ENCODE peak calls at places on chromosome 9, in nine cellular contexts. One of them, this sample, is unnamed.

GRCh38 chr9:88218721-88219120 is 80.4 kb upstream of the SPATA31C2 start:
- DNase-seq in HCT116: no peak
- DNase-seq in GM12891: no peak
- DNase-seq in lower leg skin: no peak
- DNase-seq in erythroblast: no peak
- DNase-seq in sigmoid colon: no peak
- DNase-seq in A549: no peak
- DNase-seq in transverse colon: no peak
- DNase-seq in IMR-90: peak
- DNase-seq in this sample: no peak

GRCh38 chr9:129240581-129241211 is 62.6 kb upstream of the IER5L start:
- DNase-seq in HCT116: no peak
- DNase-seq in GM12891: no peak
- DNase-seq in lower leg skin: no peak
- DNase-seq in erythroblast: no peak
- DNase-seq in sigmoid colon: no peak
- DNase-seq in A549: no peak
- DNase-seq in transverse colon: no peak
- DNase-seq in IMR-90: no peak
- DNase-seq in this sample: no peak

GRCh38 chr9:76605271-76605670 is 146.3 kb downstream of the GCNT1 start:
- DNase-seq in HCT116: no peak
- DNase-seq in GM12891: no peak
- DNase-seq in lower leg skin: no peak
- DNase-seq in erythroblast: no peak
- DNase-seq in sigmoid colon: no peak
- DNase-seq in A549: no peak
- DNase-seq in transverse colon: no peak
- DNase-seq in IMR-90: no peak
- DNase-seq in this sample: no peak

GRCh38 chr9:111356567-111357244 is 26.7 kb upstream of the OR2K2 start:
- DNase-seq in HCT116: peak
- DNase-seq in GM12891: no peak
- DNase-seq in lower leg skin: no peak
- DNase-seq in erythroblast: no peak
- DNase-seq in sigmoid colon: peak
- DNase-seq in A549: peak
- DNase-seq in transverse colon: no peak
- DNase-seq in IMR-90: peak
- DNase-seq in this sample: peak

GRCh38 chr9:8778356-8778755 is 978.8 kb upstream of the DMAC1 start:
- DNase-seq in HCT116: no peak
- DNase-seq in GM12891: no peak
- DNase-seq in lower leg skin: no peak
- DNase-seq in erythroblast: no peak
- DNase-seq in sigmoid colon: no peak
- DNase-seq in A549: no peak
- DNase-seq in transverse colon: no peak
- DNase-seq in IMR-90: no peak
- DNase-seq in this sample: no peak

GRCh38 chr9:114369567-114370240 is 18.1 kb downstream of the AKNA start:
- DNase-seq in HCT116: no peak
- DNase-seq in GM12891: no peak
- DNase-seq in lower leg skin: no peak
- DNase-seq in erythroblast: no peak
- DNase-seq in sigmoid colon: no peak
- DNase-seq in A549: no peak
- DNase-seq in transverse colon: no peak
- DNase-seq in IMR-90: no peak
- DNase-seq in this sample: no peak

GRCh38 chr9:130144703-130145102 is 27.5 kb upstream of the NCS1 start:
- DNase-seq in HCT116: no peak
- DNase-seq in GM12891: no peak
- DNase-seq in lower leg skin: no peak
- DNase-seq in erythroblast: no peak
- DNase-seq in sigmoid colon: no peak
- DNase-seq in A549: no peak
- DNase-seq in transverse colon: no peak
- DNase-seq in IMR-90: no peak
- DNase-seq in this sample: no peak

GRCh38 chr9:10613413-10613812 is 611 bp upstream of the PTPRD start:
- DNase-seq in HCT116: no peak
- DNase-seq in GM12891: no peak
- DNase-seq in lower leg skin: no peak
- DNase-seq in erythroblast: no peak
- DNase-seq in sigmoid colon: no peak
- DNase-seq in A549: no peak
- DNase-seq in transverse colon: no peak
- DNase-seq in IMR-90: no peak
- DNase-seq in this sample: no peak

GRCh38 chr9:120348951-120349429 is 231.0 kb downstream of the CDK5RAP2 start:
- DNase-seq in HCT116: peak
- DNase-seq in GM12891: peak
- DNase-seq in lower leg skin: no peak
- DNase-seq in erythroblast: peak
- DNase-seq in sigmoid colon: no peak
- DNase-seq in A549: peak
- DNase-seq in transverse colon: no peak
- DNase-seq in IMR-90: peak
- DNase-seq in this sample: peak

GRCh38 chr9:77910216-77910615 is 121.4 kb downstream of the GNAQ start:
- DNase-seq in HCT116: no peak
- DNase-seq in GM12891: no peak
- DNase-seq in lower leg skin: no peak
- DNase-seq in erythroblast: peak
- DNase-seq in sigmoid colon: no peak
- DNase-seq in A549: no peak
- DNase-seq in transverse colon: no peak
- DNase-seq in IMR-90: no peak
- DNase-seq in this sample: peak

GRCh38 chr9:124340219-124341069 is 74.8 kb downstream of the PSMB7 start:
- DNase-seq in HCT116: no peak
- DNase-seq in GM12891: no peak
- DNase-seq in lower leg skin: no peak
- DNase-seq in erythroblast: no peak
- DNase-seq in sigmoid colon: no peak
- DNase-seq in A549: no peak
- DNase-seq in transverse colon: no peak
- DNase-seq in IMR-90: no peak
- DNase-seq in this sample: no peak

GRCh38 chr9:114430443-114430842 is 42.7 kb upstream of the AKNA start:
- DNase-seq in HCT116: no peak
- DNase-seq in GM12891: no peak
- DNase-seq in lower leg skin: peak
- DNase-seq in erythroblast: no peak
- DNase-seq in sigmoid colon: peak
- DNase-seq in A549: no peak
- DNase-seq in transverse colon: no peak
- DNase-seq in IMR-90: no peak
- DNase-seq in this sample: no peak

GRCh38 chr9:120616961-120617636 is 37.1 kb upstream of the CDK5RAP2 start:
- DNase-seq in HCT116: no peak
- DNase-seq in GM12891: no peak
- DNase-seq in lower leg skin: no peak
- DNase-seq in erythroblast: no peak
- DNase-seq in sigmoid colon: no peak
- DNase-seq in A549: no peak
- DNase-seq in transverse colon: no peak
- DNase-seq in IMR-90: peak
- DNase-seq in this sample: no peak

GRCh38 chr9:112898872-112899281 is 8.2 kb upstream of the SLC46A2 start:
- DNase-seq in HCT116: no peak
- DNase-seq in GM12891: no peak
- DNase-seq in lower leg skin: no peak
- DNase-seq in erythroblast: no peak
- DNase-seq in sigmoid colon: no peak
- DNase-seq in A549: no peak
- DNase-seq in transverse colon: no peak
- DNase-seq in IMR-90: no peak
- DNase-seq in this sample: no peak

GRCh38 chr9:120668399-120668798 is 45.9 kb downstream of the MEGF9 start:
- DNase-seq in HCT116: no peak
- DNase-seq in GM12891: no peak
- DNase-seq in lower leg skin: no peak
- DNase-seq in erythroblast: no peak
- DNase-seq in sigmoid colon: no peak
- DNase-seq in A549: no peak
- DNase-seq in transverse colon: no peak
- DNase-seq in IMR-90: no peak
- DNase-seq in this sample: peak

GRCh38 chr9:111349766-111350165 is 19.7 kb upstream of the OR2K2 start:
- DNase-seq in HCT116: no peak
- DNase-seq in GM12891: no peak
- DNase-seq in lower leg skin: no peak
- DNase-seq in erythroblast: no peak
- DNase-seq in sigmoid colon: no peak
- DNase-seq in A549: no peak
- DNase-seq in transverse colon: no peak
- DNase-seq in IMR-90: no peak
- DNase-seq in this sample: no peak

GRCh38 chr9:131405429-131405828 is 11.5 kb downstream of the PRRC2B start:
- DNase-seq in HCT116: no peak
- DNase-seq in GM12891: no peak
- DNase-seq in lower leg skin: no peak
- DNase-seq in erythroblast: no peak
- DNase-seq in sigmoid colon: no peak
- DNase-seq in A549: no peak
- DNase-seq in transverse colon: no peak
- DNase-seq in IMR-90: peak
- DNase-seq in this sample: no peak

GRCh38 chr9:104808030-104808614 is 44.2 kb downstream of the NIPSNAP3B start:
- DNase-seq in HCT116: no peak
- DNase-seq in GM12891: no peak
- DNase-seq in lower leg skin: no peak
- DNase-seq in erythroblast: peak
- DNase-seq in sigmoid colon: no peak
- DNase-seq in A549: no peak
- DNase-seq in transverse colon: no peak
- DNase-seq in IMR-90: peak
- DNase-seq in this sample: peak

GRCh38 chr9:89408628-89409101 is 89.2 kb downstream of the SEMA4D start:
- DNase-seq in HCT116: no peak
- DNase-seq in GM12891: no peak
- DNase-seq in lower leg skin: no peak
- DNase-seq in erythroblast: no peak
- DNase-seq in sigmoid colon: peak
- DNase-seq in A549: no peak
- DNase-seq in transverse colon: peak
- DNase-seq in IMR-90: no peak
- DNase-seq in this sample: no peak

GRCh38 chr9:89407070-89407469 is 88.8 kb downstream of the SECISBP2 start:
- DNase-seq in HCT116: no peak
- DNase-seq in GM12891: no peak
- DNase-seq in lower leg skin: no peak
- DNase-seq in erythroblast: no peak
- DNase-seq in sigmoid colon: no peak
- DNase-seq in A549: no peak
- DNase-seq in transverse colon: no peak
- DNase-seq in IMR-90: no peak
- DNase-seq in this sample: no peak

GRCh38 chr9:89404074-89404473 is 85.8 kb downstream of the SECISBP2 start:
- DNase-seq in HCT116: no peak
- DNase-seq in GM12891: no peak
- DNase-seq in lower leg skin: no peak
- DNase-seq in erythroblast: no peak
- DNase-seq in sigmoid colon: no peak
- DNase-seq in A549: no peak
- DNase-seq in transverse colon: no peak
- DNase-seq in IMR-90: no peak
- DNase-seq in this sample: no peak

GRCh38 chr9:89402695-89403427 is 84.6 kb downstream of the SECISBP2 start:
- DNase-seq in HCT116: no peak
- DNase-seq in GM12891: no peak
- DNase-seq in lower leg skin: no peak
- DNase-seq in erythroblast: no peak
- DNase-seq in sigmoid colon: no peak
- DNase-seq in A549: no peak
- DNase-seq in transverse colon: no peak
- DNase-seq in IMR-90: no peak
- DNase-seq in this sample: peak

GRCh38 chr9:89405832-89406231 is 87.5 kb downstream of the SECISBP2 start:
- DNase-seq in HCT116: no peak
- DNase-seq in GM12891: peak
- DNase-seq in lower leg skin: no peak
- DNase-seq in erythroblast: no peak
- DNase-seq in sigmoid colon: no peak
- DNase-seq in A549: no peak
- DNase-seq in transverse colon: peak
- DNase-seq in IMR-90: no peak
- DNase-seq in this sample: peak
- TF ChIP-seq POLR2A in HCT116: no peak
- TF ChIP-seq POLR2A in GM12891: no peak
- TF ChIP-seq POLR2A in lower leg skin: no peak
- TF ChIP-seq POLR2A in erythroblast: no peak
- TF ChIP-seq POLR2A in sigmoid colon: no peak
- TF ChIP-seq POLR2A in A549: no peak
- TF ChIP-seq POLR2A in transverse colon: no peak
- TF ChIP-seq POLR2A in IMR-90: no peak
- TF ChIP-seq POLR2A in this sample: no peak

GRCh38 chr9:5628530-5629311 is at the start of gene RIC1:
- DNase-seq in HCT116: peak
- DNase-seq in GM12891: peak
- DNase-seq in lower leg skin: peak
- DNase-seq in erythroblast: peak
- DNase-seq in sigmoid colon: peak
- DNase-seq in A549: peak
- DNase-seq in transverse colon: peak
- DNase-seq in IMR-90: peak
- DNase-seq in this sample: peak
- TF ChIP-seq POLR2A in HCT116: peak
- TF ChIP-seq POLR2A in GM12891: peak
- TF ChIP-seq POLR2A in lower leg skin: no peak
- TF ChIP-seq POLR2A in erythroblast: peak
- TF ChIP-seq POLR2A in sigmoid colon: peak
- TF ChIP-seq POLR2A in A549: peak
- TF ChIP-seq POLR2A in transverse colon: peak
- TF ChIP-seq POLR2A in IMR-90: peak
- TF ChIP-seq POLR2A in this sample: peak

GRCh38 chr9:16809912-16810610 is 60.4 kb downstream of the BNC2 start:
- DNase-seq in HCT116: no peak
- DNase-seq in GM12891: no peak
- DNase-seq in lower leg skin: no peak
- DNase-seq in erythroblast: no peak
- DNase-seq in sigmoid colon: no peak
- DNase-seq in A549: no peak
- DNase-seq in transverse colon: no peak
- DNase-seq in IMR-90: no peak
- DNase-seq in this sample: no peak
- TF ChIP-seq POLR2A in HCT116: no peak
- TF ChIP-seq POLR2A in GM12891: no peak
- TF ChIP-seq POLR2A in lower leg skin: no peak
- TF ChIP-seq POLR2A in erythroblast: no peak
- TF ChIP-seq POLR2A in sigmoid colon: no peak
- TF ChIP-seq POLR2A in A549: no peak
- TF ChIP-seq POLR2A in transverse colon: no peak
- TF ChIP-seq POLR2A in IMR-90: no peak
- TF ChIP-seq POLR2A in this sample: no peak

DNA sequence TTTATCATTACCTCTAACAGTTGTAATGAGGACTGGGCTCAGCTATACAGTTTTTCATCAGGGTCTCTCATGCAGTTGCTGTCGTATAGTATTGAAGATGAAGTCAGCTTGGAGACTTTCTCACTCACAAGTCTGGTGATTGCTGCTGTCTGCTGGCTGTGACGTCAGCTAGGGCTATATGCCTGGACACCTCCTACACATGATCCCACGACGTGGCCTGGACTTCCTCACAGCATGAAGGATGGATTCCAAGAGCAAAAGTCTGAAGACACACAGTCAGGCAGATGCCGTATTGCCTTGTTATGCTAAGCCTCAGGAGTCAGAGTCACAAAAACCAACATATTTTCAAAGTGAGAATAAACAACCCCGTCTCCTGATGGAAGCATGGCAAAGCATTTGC is 193.3 kb downstream of the LURAP1L start:
- DNase-seq in HCT116: no peak
- DNase-seq in GM12891: no peak
- DNase-seq in lower leg skin: no peak
- DNase-seq in erythroblast: no peak
- DNase-seq in sigmoid colon: peak
- DNase-seq in A549: no peak
- DNase-seq in transverse colon: no peak
- DNase-seq in IMR-90: peak
- DNase-seq in this sample: no peak
- TF ChIP-seq POLR2A in HCT116: no peak
- TF ChIP-seq POLR2A in GM12891: no peak
- TF ChIP-seq POLR2A in lower leg skin: no peak
- TF ChIP-seq POLR2A in erythroblast: no peak
- TF ChIP-seq POLR2A in sigmoid colon: no peak
- TF ChIP-seq POLR2A in A549: no peak
- TF ChIP-seq POLR2A in transverse colon: no peak
- TF ChIP-seq POLR2A in IMR-90: no peak
- TF ChIP-seq POLR2A in this sample: no peak